ENCODE peak calls at places on chromosomes 5 and 9, in ten cellular contexts. V is neural crest cell; K is ELR; D is AML-193; X is NCI-H526 treated with DMSO at 0.1 percent for 48 hours; R is GM10248; I is retinal pigment epithelial cell; A is activated CD4-positive, alpha-beta T cell treated with anti-CD3 and anti-CD28 coated beads, Interleukin-2, amount 10 ng/mL, durations not matched to agents 24 days and 14 days; M is upper lobe of right lung; Q is posterior vena cava. L is an unnamed sample.

GRCh38 chr5:35709688-35710087 is 92.0 kb downstream of the SPEF2 start:
- DNase-seq in I (no peak), R (no peak), Q (no peak), X (no peak), K (no peak), A (no peak), V (no peak), M (no peak), D (no peak), L (no peak)

GRCh38 chr9:129343119-129343696 is 165.1 kb upstream of the IER5L start:
- DNase-seq in V (no peak), X (no peak), M (no peak), I (no peak), K (no peak), A (no peak), Q (no peak), D (no peak), R (no peak), L (no peak)

GRCh38 chr5:67577424-67577823 is 380.8 kb upstream of the CD180 start:
- DNase-seq in D (no peak), Q (no peak), I (peak), M (no peak), X (no peak), V (no peak), A (no peak), R (no peak), K (peak), L (no peak)

GRCh38 chr5:91787718-91788117 is 404.6 kb upstream of the ARRDC3 start:
- DNase-seq in A (no peak), D (no peak), K (peak), R (no peak), I (no peak), V (no peak), M (no peak), Q (no peak), X (no peak), L (no peak)

GRCh38 chr5:8386889-8387288 is 517.9 kb downstream of the MTRR start:
- DNase-seq in M (no peak), A (no peak), V (no peak), D (no peak), I (no peak), Q (no peak), X (no peak), R (no peak), K (no peak), L (no peak)

GRCh38 chr9:136942112-136942880 is 2.2 kb downstream of the FBXW5 start:
- DNase-seq in K (no peak), M (peak), D (no peak), R (no peak), I (no peak), A (peak), Q (no peak), V (no peak), X (no peak), L (no peak)

GRCh38 chr5:35862126-35862525 is 5.4 kb downstream of the IL7R start:
- DNase-seq in K (no peak), I (no peak), Q (no peak), D (no peak), R (no peak), V (no peak), M (no peak), X (no peak), A (peak), L (no peak)

GRCh38 chr5:168270446-168270845 is 21.0 kb upstream of the WWC1 start:
- DNase-seq in I (no peak), V (no peak), D (no peak), M (no peak), A (no peak), R (no peak), X (no peak), K (no peak), Q (no peak), L (no peak)

GRCh38 chr9:105842023-105842644 is 147.8 kb downstream of the TMEM38B start:
- DNase-seq in A (peak), R (peak), X (no peak), I (peak), M (no peak), Q (no peak), K (peak), V (peak), D (peak), L (peak)

GRCh38 chr9:131954299-131954698 is 125.4 kb downstream of the MED27 start:
- DNase-seq in K (peak), X (peak), I (no peak), D (no peak), Q (no peak), A (peak), R (no peak), M (no peak), V (no peak), L (no peak)

GRCh38 chr9:126860757-126861466 is 473 bp downstream of the ZBTB34 start:
- DNase-seq in M (peak), R (peak), I (no peak), A (peak), X (no peak), K (peak), Q (no peak), V (peak), D (no peak), L (peak)

GRCh38 chr9:89260525-89260924 is 50.5 kb upstream of the CKS2 start:
- DNase-seq in M (no peak), V (no peak), X (no peak), Q (no peak), K (no peak), R (no peak), A (no peak), I (no peak), D (no peak), L (no peak)

GRCh38 chr9:137241490-137242328 is 622 bp downstream of the TUBB4B start:
- DNase-seq in D (no peak), Q (peak), I (no peak), A (peak), M (peak), V (no peak), K (peak), R (peak), X (no peak), L (peak)

GRCh38 chr5:159316519-159317383 is 13.5 kb downstream of the IL12B start:
- DNase-seq in R (peak), X (no peak), K (peak), I (no peak), M (no peak), V (peak), D (peak), A (peak), Q (no peak), L (peak)

GRCh38 chr9:84315278-84315877 is 25.2 kb downstream of the SLC28A3 start:
- DNase-seq in V (peak), A (peak), K (peak), R (peak), I (no peak), X (peak), Q (no peak), M (no peak), D (peak), L (peak)

GRCh38 chr9:134182554-134183219 is 18.3 kb upstream of the RNU6ATAC start:
- DNase-seq in R (no peak), M (peak), D (no peak), A (no peak), I (no peak), Q (peak), V (no peak), K (no peak), X (no peak), L (peak)

GRCh38 chr9:136526625-136527066 is 19.2 kb downstream of the NOTCH1 start:
- DNase-seq in D (no peak), V (no peak), K (no peak), I (no peak), R (no peak), X (peak), A (no peak), Q (no peak), M (no peak), L (no peak)

GRCh38 chr5:169763437-169764301 is 126.6 kb downstream of the DOCK2 start:
- DNase-seq in A (no peak), V (no peak), I (no peak), X (no peak), K (no peak), R (peak), Q (no peak), M (no peak), D (no peak), L (no peak)

GRCh38 chr9:18012170-18012569 is 433.3 kb downstream of the SH3GL2 start:
- DNase-seq in K (no peak), R (no peak), Q (no peak), A (no peak), V (no peak), M (no peak), I (no peak), X (no peak), D (no peak), L (no peak)

GRCh38 chr5:37849641-37850040 is 9.8 kb upstream of the GDNF start:
- DNase-seq in K (no peak), Q (no peak), I (no peak), V (no peak), M (no peak), D (no peak), A (no peak), R (no peak), X (no peak), L (no peak)

GRCh38 chr9:79705704-79706103 is 133.9 kb downstream of the TLE4 start:
- DNase-seq in V (no peak), R (no peak), A (no peak), D (no peak), K (no peak), I (no peak), Q (no peak), M (no peak), X (no peak), L (no peak)

GRCh38 chr9:127509955-127510299 is 58.6 kb downstream of the LRSAM1 start:
- DNase-seq in Q (no peak), V (no peak), R (no peak), M (peak), X (no peak), K (no peak), I (no peak), A (no peak), D (no peak), L (no peak)

GRCh38 chr5:178356459-178356872 is 123.9 kb upstream of the PHYKPL start:
- DNase-seq in R (no peak), M (no peak), Q (no peak), X (no peak), V (peak), I (no peak), D (no peak), K (no peak), A (no peak), L (no peak)

GRCh38 chr5:135394095-135394494 is 4.9 kb downstream of the MACROH2A1 start:
- DNase-seq in V (no peak), M (no peak), I (no peak), Q (no peak), R (no peak), X (no peak), A (no peak), D (no peak), K (no peak), L (no peak)

GRCh38 chr5:96844476-96844990 is 31.8 kb upstream of the ERAP2 start:
- DNase-seq in K (peak), A (no peak), R (no peak), Q (no peak), M (no peak), V (no peak), D (peak), X (no peak), I (no peak), L (no peak)

GRCh38 chr5:167934561-167934971 is 356.9 kb upstream of the WWC1 start:
- DNase-seq in X (no peak), M (no peak), K (no peak), Q (no peak), I (no peak), D (no peak), A (no peak), V (no peak), R (no peak), L (no peak)

GRCh38 chr9:69672828-69673640 is 863 bp upstream of the APBA1 start:
- DNase-seq in D (peak), K (peak), A (peak), X (peak), V (peak), I (peak), M (peak), R (peak), Q (peak), L (peak)

GRCh38 chr9:114385412-114386181 is 2.2 kb downstream of the AKNA start:
- DNase-seq in A (peak), D (peak), Q (peak), V (no peak), X (no peak), R (peak), M (peak), K (peak), I (no peak), L (peak)

GRCh38 chr5:133365326-133365725 is 247.0 kb downstream of the FSTL4 start:
- DNase-seq in X (no peak), R (no peak), I (no peak), A (no peak), D (no peak), Q (no peak), M (no peak), V (peak), K (no peak), L (no peak)

GRCh38 chr9:91500509-91501011 is 76.9 kb upstream of the NFIL3 start:
- DNase-seq in R (no peak), X (no peak), D (no peak), A (no peak), I (peak), V (no peak), Q (no peak), K (peak), M (no peak), L (no peak)

GRCh38 chr9:18595597-18595996 is 121.6 kb downstream of the ADAMTSL1 start:
- DNase-seq in K (no peak), Q (no peak), A (no peak), D (no peak), M (no peak), V (no peak), I (no peak), R (no peak), X (no peak), L (no peak)

GRCh38 chr5:169628891-169629290 is 8.2 kb upstream of the DOCK2 start:
- DNase-seq in D (no peak), I (no peak), R (no peak), A (no peak), V (no peak), X (no peak), Q (no peak), M (no peak), K (peak), L (no peak)

GRCh38 chr9:23123048-23123632 is 676.5 kb downstream of the DMRTA1 start:
- DNase-seq in X (peak), V (peak), Q (peak), K (peak), I (peak), R (no peak), D (peak), M (peak), A (no peak), L (peak)

GRCh38 chr5:112338681-112339337 is 80.3 kb downstream of the EPB41L4A start:
- DNase-seq in A (no peak), K (peak), D (no peak), R (no peak), Q (no peak), X (no peak), V (no peak), M (no peak), I (peak), L (no peak)

GRCh38 chr5:142685418-142686209 is at the start of gene FGF1:
- DNase-seq in I (no peak), A (no peak), V (no peak), M (no peak), D (no peak), Q (peak), R (no peak), X (no peak), K (no peak), L (no peak)

GRCh38 chr5:154498597-154499393 is 20.8 kb upstream of the HAND1 start:
- DNase-seq in K (no peak), D (no peak), V (no peak), I (no peak), A (no peak), X (no peak), M (peak), R (no peak), Q (no peak), L (no peak)

GRCh38 chr5:93532370-93532769 is 48.6 kb downstream of the NR2F1-AS1 start:
- DNase-seq in A (no peak), R (no peak), I (peak), Q (peak), X (no peak), M (no peak), V (no peak), K (peak), D (peak), L (peak)

GRCh38 chr5:107500840-107501239 is 169.9 kb downstream of the EFNA5 start:
- DNase-seq in X (peak), V (no peak), M (no peak), I (no peak), Q (no peak), R (no peak), D (no peak), K (no peak), A (no peak), L (no peak)

GRCh38 chr9:4177970-4178758 is 121.7 kb downstream of the GLIS3 start:
- DNase-seq in Q (no peak), V (no peak), I (no peak), K (peak), D (no peak), X (no peak), M (no peak), A (no peak), R (no peak), L (no peak)

L was measured in body of pancreas.